ENCODE peak calls at places on chromosomes 12 and 14, in seven cellular contexts. J, B, G, W, Z, U and F are unnamed samples.

GRCh38 chr12:58668831-58669230 is 251.5 kb downstream of the LRIG3 start:
- DNase-seq in J (no peak), B (no peak), G (no peak), W (no peak), Z (no peak), U (no peak), F (peak; percentile 74)

GRCh38 chr12:98939350-98939749 is 294.3 kb downstream of the APAF1 start:
- DNase-seq in J (peak; percentile 70), B (no peak), G (no peak), W (peak; percentile 28), Z (peak; percentile 37), U (peak; percentile 33), F (peak; percentile 19)

GRCh38 chr14:23362200-23362599 is 2.8 kb downstream of the EFS start:
- DNase-seq in J (peak; percentile 41), B (no peak), G (no peak), W (no peak), Z (peak; percentile 7), U (no peak), F (no peak)

GRCh38 chr14:93207468-93208308 is 632 bp downstream of the UBR7 start:
- DNase-seq in J (peak; percentile 64), B (peak; percentile 15), G (no peak), W (peak; percentile 68), Z (peak; percentile 68), U (peak; percentile 66), F (no peak)

GRCh38 chr12:26443309-26443708 is 247.9 kb downstream of the SSPN start:
- DNase-seq in J (no peak), B (no peak), G (no peak), W (no peak), Z (no peak), U (no peak), F (no peak)

GRCh38 chr12:8556748-8557147 is 16.0 kb upstream of the CLEC4E start:
- DNase-seq in J (no peak), B (no peak), G (no peak), W (no peak), Z (no peak), U (no peak), F (no peak)

GRCh38 chr14:59249029-59249428 is 60.6 kb downstream of the DAAM1 start:
- DNase-seq in J (no peak), B (no peak), G (no peak), W (no peak), Z (no peak), U (no peak), F (no peak)

GRCh38 chr12:49370539-49370938 is 3.3 kb downstream of the SPATS2 start:
- DNase-seq in J (no peak), B (no peak), G (no peak), W (no peak), Z (no peak), U (no peak), F (no peak)

GRCh38 chr14:104383931-104384775 is 195.4 kb upstream of the C14orf180 start:
- DNase-seq in J (no peak), B (no peak), G (no peak), W (no peak), Z (no peak), U (no peak), F (no peak)

GRCh38 chr14:23632461-23633159 is 3.6 kb upstream of the DHRS2 start:
- DNase-seq in J (no peak), B (no peak), G (no peak), W (no peak), Z (no peak), U (no peak), F (no peak)

GRCh38 chr14:56299306-56299984 is 181.2 kb downstream of the PELI2 start:
- DNase-seq in J (no peak), B (no peak), G (no peak), W (no peak), Z (no peak), U (no peak), F (no peak)

GRCh38 chr12:26783133-26783531 is 49.9 kb downstream of the ITPR2 start:
- DNase-seq in J (no peak), B (no peak), G (no peak), W (no peak), Z (no peak), U (no peak), F (no peak)

GRCh38 chr12:94336201-94336915 is 123.3 kb downstream of the CEP83 start:
- DNase-seq in J (no peak), B (peak; percentile 8), G (no peak), W (no peak), Z (no peak), U (no peak), F (no peak)

GRCh38 chr12:122917508-122918227 is 21.7 kb upstream of the VPS37B start:
- DNase-seq in J (peak; percentile 25), B (no peak), G (peak; percentile 74), W (no peak), Z (no peak), U (no peak), F (peak; percentile 28)